ENCODE peak calls at places on chromosomes 16 and 17, in six cellular contexts. Y, W, H, E, K and T are unnamed samples.

GRCh38 chr16:80544326-80544725 is 3.5 kb downstream of the DYNLRB2 start:
- DNase-seq in Y (no peak), W (no peak), H (no peak), E (no peak), K (no peak), T (no peak)

GRCh38 chr17:19248149-19248922 is 11.2 kb downstream of the EPN2 start:
- DNase-seq in Y (no peak), W (no peak), H (no peak), E (peak), K (no peak), T (no peak)

GRCh38 chr17:17741346-17742023 is 60.2 kb downstream of the RAI1 start:
- DNase-seq in Y (no peak), W (peak), H (no peak), E (no peak), K (no peak), T (peak)

GRCh38 chr16:46759309-46759708 is 11.2 kb upstream of the MYLK3 start:
- DNase-seq in Y (no peak), W (no peak), H (no peak), E (no peak), K (no peak), T (no peak)

GRCh38 chr16:82657239-82657638 is 30.5 kb downstream of the CDH13 start:
- DNase-seq in Y (no peak), W (peak), H (peak), E (peak), K (no peak), T (no peak)

GRCh38 chr17:7740481-7741001 is 23.0 kb downstream of the DNAH2 start:
- DNase-seq in Y (no peak), W (no peak), H (no peak), E (no peak), K (no peak), T (no peak)

GRCh38 chr17:45320931-45321461 is 4.2 kb upstream of the MAP3K14 start:
- DNase-seq in Y (no peak), W (peak), H (peak), E (peak), K (no peak), T (peak)

GRCh38 chr16:166375-167116 is 768 bp downstream of the HBM start:
- DNase-seq in Y (no peak), W (no peak), H (no peak), E (no peak), K (no peak), T (no peak)

GRCh38 chr16:89018605-89019158 is 41.7 kb upstream of the CBFA2T3 start:
- DNase-seq in Y (no peak), W (no peak), H (no peak), E (no peak), K (no peak), T (no peak)

GRCh38 chr16:12501727-12502457 is 301.8 kb downstream of the CPPED1 start:
- DNase-seq in Y (no peak), W (no peak), H (no peak), E (no peak), K (no peak), T (no peak)

GRCh38 chr16:15708997-15709396 is 59.0 kb downstream of the NDE1 start:
- DNase-seq in Y (no peak), W (no peak), H (no peak), E (no peak), K (no peak), T (no peak)

GRCh38 chr16:57899771-57900661 is 70.9 kb downstream of the CNGB1 start:
- DNase-seq in Y (no peak), W (peak), H (peak), E (peak), K (peak), T (peak)

GRCh38 chr17:77106874-77107358 is 33.9 kb upstream of the SEC14L1 start:
- DNase-seq in Y (no peak), W (no peak), H (no peak), E (no peak), K (no peak), T (no peak)

GRCh38 chr17:81684442-81684911 is 666 bp downstream of the HGS start:
- DNase-seq in Y (no peak), W (no peak), H (no peak), E (no peak), K (no peak), T (no peak)

GRCh38 chr16:68019167-68019680 is 3.5 kb upstream of the DPEP2NB start:
- DNase-seq in Y (no peak), W (no peak), H (no peak), E (no peak), K (no peak), T (no peak)

GRCh38 chr16:30567160-30567990 is 4.1 kb downstream of the ZNF688 start:
- DNase-seq in Y (no peak), W (peak), H (peak), E (no peak), K (no peak), T (no peak)

GRCh38 chr16:52547001-52547833 is at the start of gene TOX3:
- DNase-seq in Y (no peak), W (no peak), H (no peak), E (no peak), K (no peak), T (peak)

GRCh38 chr16:89140401-89140800 is 31.1 kb upstream of the CDH15 start:
- DNase-seq in Y (no peak), W (no peak), H (no peak), E (no peak), K (no peak), T (no peak)

GRCh38 chr17:79125503-79125902 is 50.9 kb downstream of the ENGASE start:
- DNase-seq in Y (no peak), W (no peak), H (no peak), E (no peak), K (no peak), T (no peak)

GRCh38 chr17:66355510-66355909 is 53.1 kb downstream of the PRKCA start:
- DNase-seq in Y (no peak), W (no peak), H (no peak), E (no peak), K (no peak), T (no peak)